ENCODE peak calls at places on chromosome 22, in five cellular contexts. L, X, E, I and S are unnamed samples.

GRCh38 chr22:46501701-46502100 is 35.7 kb downstream of the CELSR1 start:
- DNase-seq in L (peak), X (no peak), E (no peak), I (peak), S (no peak)

GRCh38 chr22:20316844-20317401 is 2.9 kb downstream of the DGCR6L start:
- DNase-seq in L (no peak), X (no peak), E (no peak), I (no peak), S (no peak)

GRCh38 chr22:48850658-48851287 is 976.9 kb downstream of the BRD1 start:
- DNase-seq in L (no peak), X (no peak), E (no peak), I (no peak), S (no peak)

GRCh38 chr22:25702046-25702445 is 39.9 kb upstream of the MYO18B start:
- DNase-seq in L (peak), X (no peak), E (peak), I (peak), S (no peak)

GRCh38 chr22:24510694-24511625 is 15.8 kb downstream of the UPB1 start:
- DNase-seq in L (peak), X (no peak), E (no peak), I (no peak), S (no peak)

GRCh38 chr22:24994070-24994763 is 41.7 kb downstream of the KIAA1671 start:
- DNase-seq in L (peak), X (peak), E (no peak), I (peak), S (no peak)

GRCh38 chr22:42277988-42278776 is 7.7 kb upstream of the TCF20 start:
- DNase-seq in L (no peak), X (no peak), E (no peak), I (peak), S (no peak)

GRCh38 chr22:23053051-23053707 is 17.1 kb upstream of the GNAZ start:
- DNase-seq in L (no peak), X (no peak), E (no peak), I (no peak), S (no peak)

GRCh38 chr22:27284314-27284713 is 517.2 kb downstream of the MN1 start:
- DNase-seq in L (no peak), X (no peak), E (no peak), I (no peak), S (no peak)

GRCh38 chr22:44702479-44703219 is 645 bp downstream of the PRR5 start:
- DNase-seq in L (peak), X (no peak), E (no peak), I (no peak), S (no peak)

GRCh38 chr22:35995772-35996171 is 32.9 kb downstream of the RBFOX2 start:
- DNase-seq in L (no peak), X (peak), E (no peak), I (peak), S (no peak)

GRCh38 chr22:38973289-38974169 is 8.6 kb upstream of the APOBEC3B start:
- DNase-seq in L (peak), X (no peak), E (peak), I (peak), S (peak)

GRCh38 chr22:38218661-38219331 is 17.0 kb downstream of the MAFF start:
- DNase-seq in L (peak), X (peak), E (no peak), I (peak), S (peak)

GRCh38 chr22:50621491-50621880 is 6.5 kb downstream of the ARSA start:
- DNase-seq in L (peak), X (no peak), E (peak), I (no peak), S (no peak)

GRCh38 chr22:29933619-29934018 is 50.6 kb downstream of the MTMR3 start:
- DNase-seq in L (no peak), X (no peak), E (no peak), I (no peak), S (no peak)

GRCh38 chr22:19429950-19430889 is 1.3 kb downstream of the HIRA start:
- DNase-seq in L (peak), X (no peak), E (no peak), I (peak), S (peak)

GRCh38 chr22:39488563-39489083 is 13.5 kb upstream of the MIEF1 start:
- DNase-seq in L (no peak), X (no peak), E (no peak), I (no peak), S (no peak)

GRCh38 chr22:32531228-32531627 is 56.6 kb downstream of the FBXO7 start:
- DNase-seq in L (no peak), X (peak), E (no peak), I (no peak), S (no peak)

GRCh38 chr22:24592144-24592845 is 578 bp downstream of the LRRC75B start:
- DNase-seq in L (no peak), X (no peak), E (no peak), I (peak), S (no peak)

GRCh38 chr22:41857160-41857859 is 24.4 kb downstream of the SREBF2 start:
- DNase-seq in L (peak), X (no peak), E (peak), I (peak), S (peak)

GRCh38 chr22:44639891-44640617 is 62.0 kb upstream of the PRR5 start:
- DNase-seq in L (no peak), X (no peak), E (no peak), I (no peak), S (no peak)

GRCh38 chr22:30420401-30421178 is 5.0 kb upstream of the MTFP1 start:
- DNase-seq in L (no peak), X (no peak), E (no peak), I (peak), S (no peak)

GRCh38 chr22:41367039-41367679 is 14.6 kb upstream of the TEF start:
- DNase-seq in L (peak), X (peak), E (no peak), I (peak), S (no peak)

GRCh38 chr22:26330971-26331625 is 98.0 kb upstream of the ASPHD2 start:
- DNase-seq in L (peak), X (peak), E (peak), I (peak), S (peak)

GRCh38 chr22:18078329-18079041 is 695 bp downstream of the PEX26 start:
- DNase-seq in L (peak), X (no peak), E (no peak), I (peak), S (peak)

GRCh38 chr22:36285017-36285416 is 32.1 kb downstream of the APOL1 start:
- DNase-seq in L (no peak), X (no peak), E (no peak), I (no peak), S (no peak)

GRCh38 chr22:24097961-24098391 is 83.3 kb upstream of the SUSD2 start:
- DNase-seq in L (no peak), X (no peak), E (no peak), I (no peak), S (no peak)

GRCh38 chr22:38246046-38246658 is 26.7 kb downstream of the TMEM184B start:
- DNase-seq in L (no peak), X (no peak), E (no peak), I (no peak), S (no peak)

GRCh38 chr22:18095101-18095805 is 15.4 kb upstream of the TUBA8 start:
- DNase-seq in L (no peak), X (no peak), E (no peak), I (no peak), S (no peak)

GRCh38 chr22:17962168-17962567 is 62.2 kb downstream of the MICAL3 start:
- DNase-seq in L (no peak), X (no peak), E (no peak), I (no peak), S (no peak)

GRCh38 chr22:28594784-28595324 is 84.8 kb downstream of the TTC28 start:
- DNase-seq in L (peak), X (no peak), E (peak), I (peak), S (no peak)

GRCh38 chr22:32699686-32700085 is 101.8 kb upstream of the TIMP3 start:
- DNase-seq in L (no peak), X (no peak), E (no peak), I (peak), S (no peak)